ENCODE peak calls at places on chromosomes 13 and 19, in six cellular contexts. N, Y, T, D, U and Z are unnamed samples.

GRCh38 chr19:17202249-17202648 is 12.9 kb upstream of the USE1 start:
- DNase-seq in T (no peak), N (no peak), Y (no peak), D (no peak), U (peak), Z (no peak)

GRCh38 chr13:44011036-44011435 is 131.3 kb downstream of the LACC1 start:
- DNase-seq in D (no peak), N (no peak), U (no peak), Y (no peak), T (no peak), Z (no peak)

GRCh38 chr13:40388617-40389016 is 277.8 kb downstream of the FOXO1 start:
- DNase-seq in N (peak), T (no peak), Y (no peak), U (no peak), D (peak), Z (peak)

GRCh38 chr13:98451676-98452105 is 125.2 kb downstream of the STK24 start:
- DNase-seq in U (no peak), D (peak), Y (peak), N (no peak), T (no peak), Z (no peak)

GRCh38 chr19:903266-903797 is 9.7 kb downstream of the R3HDM4 start:
- DNase-seq in N (no peak), D (no peak), Y (no peak), U (no peak), T (peak), Z (no peak)

GRCh38 chr13:42270857-42271215 is 1.1 kb upstream of the AKAP11 start:
- DNase-seq in D (no peak), T (no peak), N (no peak), Y (no peak), U (no peak), Z (no peak)

GRCh38 chr13:80881495-80882482 is 540.9 kb upstream of the SPRY2 start:
- DNase-seq in Y (no peak), T (no peak), N (no peak), D (peak), U (no peak), Z (no peak)

GRCh38 chr19:18790566-18791314 is at the start of gene COMP:
- DNase-seq in Y (no peak), T (no peak), U (no peak), N (no peak), D (no peak), Z (no peak)

GRCh38 chr13:44188257-44188656 is 185.4 kb upstream of the SERP2 start:
- DNase-seq in T (no peak), N (no peak), D (no peak), Y (no peak), U (peak), Z (peak)

GRCh38 chr19:1235625-1236538 is 1.9 kb downstream of the CBARP start:
- DNase-seq in U (no peak), T (no peak), N (no peak), Y (no peak), D (no peak), Z (peak)

GRCh38 chr19:18419699-18420460 is 682 bp downstream of the SSBP4 start:
- DNase-seq in T (no peak), U (no peak), Y (no peak), N (peak), D (no peak), Z (no peak)

GRCh38 chr13:46489586-46490023 is 63.4 kb upstream of the LRCH1 start:
- DNase-seq in Y (no peak), U (no peak), D (peak), N (no peak), T (peak), Z (peak)

GRCh38 chr19:15779756-15780476 is 7.5 kb upstream of the OR10H5 start:
- DNase-seq in N (no peak), T (no peak), U (no peak), D (peak), Y (peak), Z (no peak)

GRCh38 chr19:12833747-12834417 is 497 bp downstream of the RTBDN start:
- DNase-seq in D (peak), Y (no peak), T (peak), N (peak), U (no peak), Z (no peak)

GRCh38 chr19:38831142-38831605 is 420 bp downstream of the ECH1 start:
- DNase-seq in T (peak), U (no peak), D (peak), N (no peak), Y (peak), Z (peak)

GRCh38 chr13:76816394-76816793 is 69.8 kb downstream of the KCTD12 start:
- DNase-seq in D (no peak), Y (no peak), N (no peak), T (no peak), U (no peak), Z (no peak)

GRCh38 chr13:33263976-33264619 is 21.5 kb downstream of the STARD13 start:
- DNase-seq in T (no peak), D (no peak), U (no peak), Y (no peak), N (no peak), Z (peak)

GRCh38 chr19:45141203-45141900 is 19.4 kb downstream of the NKPD1 start:
- DNase-seq in Y (no peak), N (no peak), U (no peak), T (no peak), D (no peak), Z (no peak)

GRCh38 chr13:43132228-43132627 is 108.8 kb downstream of the DNAJC15 start:
- DNase-seq in T (peak), D (peak), Y (no peak), U (peak), N (no peak), Z (no peak)

GRCh38 chr19:11596156-11596555 is 1.1 kb upstream of the ZNF627 start:
- DNase-seq in D (no peak), U (no peak), Y (no peak), T (no peak), N (no peak), Z (no peak)

GRCh38 chr13:50422181-50423148 is 407.2 kb downstream of the KCNRG start:
- DNase-seq in N (no peak), T (no peak), D (no peak), Y (no peak), U (no peak), Z (no peak)

GRCh38 chr13:44834404-44834803 is 154.9 kb downstream of the NUFIP1 start:
- DNase-seq in D (no peak), Y (no peak), U (no peak), T (no peak), N (no peak), Z (no peak)